ENCODE peak calls at places on chromosomes 13 and 19, in six cellular contexts. One of them, this sample, is unnamed.
A peak's percentile ranks its signal among the peaks of the same experiment; 100 is the strongest.

GRCh38 chr13:80753951-80754350 is 413.0 kb upstream of the SPRY2 start:
- DNase-seq in T1000: no peak
- DNase-seq in ELF-1: no peak
- DNase-seq in C1 segment of cervical spinal cord: no peak
- DNase-seq in foreskin keratinocyte: no peak
- DNase-seq in NCI-H1417 treated with DMSO at 0.1 percent for 48 hours: no peak
- DNase-seq in this sample: no peak

GRCh38 chr13:50060718-50061117 is 45.5 kb downstream of the KCNRG start:
- DNase-seq in T1000: no peak
- DNase-seq in ELF-1: no peak
- DNase-seq in C1 segment of cervical spinal cord: no peak
- DNase-seq in foreskin keratinocyte: no peak
- DNase-seq in NCI-H1417 treated with DMSO at 0.1 percent for 48 hours: no peak
- DNase-seq in this sample: no peak

GRCh38 chr19:2495130-2495641 is 19.3 kb downstream of the GADD45B start:
- DNase-seq in T1000: no peak
- DNase-seq in ELF-1: no peak
- DNase-seq in C1 segment of cervical spinal cord: peak; percentile 56
- DNase-seq in foreskin keratinocyte: no peak
- DNase-seq in NCI-H1417 treated with DMSO at 0.1 percent for 48 hours: no peak
- DNase-seq in this sample: peak; percentile 73

GRCh38 chr13:48990900-48991299 is 15.2 kb downstream of the FNDC3A start:
- DNase-seq in T1000: no peak
- DNase-seq in ELF-1: no peak
- DNase-seq in C1 segment of cervical spinal cord: no peak
- DNase-seq in foreskin keratinocyte: no peak
- DNase-seq in NCI-H1417 treated with DMSO at 0.1 percent for 48 hours: no peak
- DNase-seq in this sample: no peak

GRCh38 chr19:4713384-4713951 is 10.2 kb downstream of the DPP9 start:
- DNase-seq in T1000: peak; percentile 91
- DNase-seq in ELF-1: no peak
- DNase-seq in C1 segment of cervical spinal cord: peak; percentile 84
- DNase-seq in foreskin keratinocyte: peak; percentile 99
- DNase-seq in NCI-H1417 treated with DMSO at 0.1 percent for 48 hours: no peak
- DNase-seq in this sample: peak; percentile 68

GRCh38 chr13:113584870-113585671 is 518 bp downstream of the TFDP1 start:
- DNase-seq in T1000: no peak
- DNase-seq in ELF-1: no peak
- DNase-seq in C1 segment of cervical spinal cord: no peak
- DNase-seq in foreskin keratinocyte: no peak
- DNase-seq in NCI-H1417 treated with DMSO at 0.1 percent for 48 hours: no peak
- DNase-seq in this sample: peak; percentile 51

GRCh38 chr13:44140146-44140545 is 233.5 kb upstream of the SERP2 start:
- DNase-seq in T1000: no peak
- DNase-seq in ELF-1: peak; percentile 44
- DNase-seq in C1 segment of cervical spinal cord: no peak
- DNase-seq in foreskin keratinocyte: no peak
- DNase-seq in NCI-H1417 treated with DMSO at 0.1 percent for 48 hours: peak; percentile 79
- DNase-seq in this sample: no peak

GRCh38 chr13:30805603-30806011 is 70.3 kb downstream of the ALOX5AP start:
- DNase-seq in T1000: no peak
- DNase-seq in ELF-1: peak; percentile 93
- DNase-seq in C1 segment of cervical spinal cord: no peak
- DNase-seq in foreskin keratinocyte: no peak
- DNase-seq in NCI-H1417 treated with DMSO at 0.1 percent for 48 hours: no peak
- DNase-seq in this sample: peak; percentile 99

GRCh38 chr19:55324705-55325104 is 436 bp downstream of the TMEM150B start:
- DNase-seq in T1000: no peak
- DNase-seq in ELF-1: no peak
- DNase-seq in C1 segment of cervical spinal cord: no peak
- DNase-seq in foreskin keratinocyte: no peak
- DNase-seq in NCI-H1417 treated with DMSO at 0.1 percent for 48 hours: no peak
- DNase-seq in this sample: no peak

GRCh38 chr19:29529646-29530548 is 4.1 kb downstream of the VSTM2B start:
- DNase-seq in T1000: no peak
- DNase-seq in ELF-1: peak; percentile 79
- DNase-seq in C1 segment of cervical spinal cord: no peak
- DNase-seq in foreskin keratinocyte: no peak
- DNase-seq in NCI-H1417 treated with DMSO at 0.1 percent for 48 hours: no peak
- DNase-seq in this sample: no peak

GRCh38 chr19:7492142-7493055 is 3.6 kb upstream of the PEX11G start:
- DNase-seq in T1000: no peak
- DNase-seq in ELF-1: no peak
- DNase-seq in C1 segment of cervical spinal cord: no peak
- DNase-seq in foreskin keratinocyte: no peak
- DNase-seq in NCI-H1417 treated with DMSO at 0.1 percent for 48 hours: no peak
- DNase-seq in this sample: no peak

GRCh38 chr13:111472559-111473460 is 152.4 kb downstream of the TEX29 start:
- DNase-seq in T1000: no peak
- DNase-seq in ELF-1: no peak
- DNase-seq in C1 segment of cervical spinal cord: no peak
- DNase-seq in foreskin keratinocyte: no peak
- DNase-seq in NCI-H1417 treated with DMSO at 0.1 percent for 48 hours: no peak
- DNase-seq in this sample: peak; percentile 29

GRCh38 chr19:57712222-57712621 is 3.2 kb upstream of the ZNF154 start:
- DNase-seq in T1000: no peak
- DNase-seq in ELF-1: no peak
- DNase-seq in C1 segment of cervical spinal cord: no peak
- DNase-seq in foreskin keratinocyte: no peak
- DNase-seq in NCI-H1417 treated with DMSO at 0.1 percent for 48 hours: no peak
- DNase-seq in this sample: no peak

GRCh38 chr13:60326273-60326672 is 70.7 kb upstream of the TDRD3 start:
- DNase-seq in T1000: no peak
- DNase-seq in ELF-1: no peak
- DNase-seq in C1 segment of cervical spinal cord: no peak
- DNase-seq in foreskin keratinocyte: no peak
- DNase-seq in NCI-H1417 treated with DMSO at 0.1 percent for 48 hours: no peak
- DNase-seq in this sample: no peak

GRCh38 chr13:85266331-85266730 is 532.9 kb downstream of the SLITRK6 start:
- DNase-seq in T1000: no peak
- DNase-seq in ELF-1: peak; percentile 56
- DNase-seq in C1 segment of cervical spinal cord: no peak
- DNase-seq in foreskin keratinocyte: peak; percentile 25
- DNase-seq in NCI-H1417 treated with DMSO at 0.1 percent for 48 hours: no peak
- DNase-seq in this sample: peak; percentile 76

GRCh38 chr13:81874681-81875661 is 1534.0 kb upstream of the SPRY2 start:
- DNase-seq in T1000: no peak
- DNase-seq in ELF-1: peak; percentile 88
- DNase-seq in C1 segment of cervical spinal cord: no peak
- DNase-seq in foreskin keratinocyte: no peak
- DNase-seq in NCI-H1417 treated with DMSO at 0.1 percent for 48 hours: no peak
- DNase-seq in this sample: peak; percentile 60

GRCh38 chr13:30881191-30881651 is 24.9 kb upstream of the MEDAG start:
- DNase-seq in T1000: no peak
- DNase-seq in ELF-1: no peak
- DNase-seq in C1 segment of cervical spinal cord: no peak
- DNase-seq in foreskin keratinocyte: no peak
- DNase-seq in NCI-H1417 treated with DMSO at 0.1 percent for 48 hours: no peak
- DNase-seq in this sample: peak; percentile 24

GRCh38 chr13:32428581-32429072 is 697 bp upstream of the N4BP2L1 start:
- DNase-seq in T1000: no peak
- DNase-seq in ELF-1: no peak
- DNase-seq in C1 segment of cervical spinal cord: no peak
- DNase-seq in foreskin keratinocyte: no peak
- DNase-seq in NCI-H1417 treated with DMSO at 0.1 percent for 48 hours: no peak
- DNase-seq in this sample: no peak

GRCh38 chr19:55590621-55591020 is 8.7 kb downstream of the FIZ1 start:
- DNase-seq in T1000: no peak
- DNase-seq in ELF-1: peak; percentile 39
- DNase-seq in C1 segment of cervical spinal cord: no peak
- DNase-seq in foreskin keratinocyte: no peak
- DNase-seq in NCI-H1417 treated with DMSO at 0.1 percent for 48 hours: no peak
- DNase-seq in this sample: no peak

GRCh38 chr19:45038931-45039893 is at the start of gene CLASRP:
- DNase-seq in T1000: peak; percentile 74
- DNase-seq in ELF-1: peak; percentile 88
- DNase-seq in C1 segment of cervical spinal cord: peak; percentile 79
- DNase-seq in foreskin keratinocyte: peak; percentile 58
- DNase-seq in NCI-H1417 treated with DMSO at 0.1 percent for 48 hours: peak; percentile 38
- DNase-seq in this sample: peak; percentile 90

GRCh38 chr19:44757057-44757734 is 8.7 kb downstream of the BCL3 start:
- DNase-seq in T1000: no peak
- DNase-seq in ELF-1: peak; percentile 71
- DNase-seq in C1 segment of cervical spinal cord: no peak
- DNase-seq in foreskin keratinocyte: no peak
- DNase-seq in NCI-H1417 treated with DMSO at 0.1 percent for 48 hours: no peak
- DNase-seq in this sample: peak; percentile 81

GRCh38 chr19:3984584-3984907 is 717 bp downstream of the EEF2 start:
- DNase-seq in T1000: no peak
- DNase-seq in ELF-1: peak; percentile 23
- DNase-seq in C1 segment of cervical spinal cord: peak; percentile 48
- DNase-seq in foreskin keratinocyte: no peak
- DNase-seq in NCI-H1417 treated with DMSO at 0.1 percent for 48 hours: no peak
- DNase-seq in this sample: no peak

GRCh38 chr19:33514885-33515485 is 6.6 kb downstream of the PEPD start:
- DNase-seq in T1000: no peak
- DNase-seq in ELF-1: no peak
- DNase-seq in C1 segment of cervical spinal cord: no peak
- DNase-seq in foreskin keratinocyte: no peak
- DNase-seq in NCI-H1417 treated with DMSO at 0.1 percent for 48 hours: no peak
- DNase-seq in this sample: no peak

GRCh38 chr13:92967923-92968322 is 258.7 kb upstream of the GPC6 start:
- DNase-seq in T1000: no peak
- DNase-seq in ELF-1: no peak
- DNase-seq in C1 segment of cervical spinal cord: no peak
- DNase-seq in foreskin keratinocyte: no peak
- DNase-seq in NCI-H1417 treated with DMSO at 0.1 percent for 48 hours: no peak
- DNase-seq in this sample: no peak

GRCh38 chr13:114106991-114107685 is 25.3 kb downstream of the RASA3 start:
- DNase-seq in T1000: no peak
- DNase-seq in ELF-1: no peak
- DNase-seq in C1 segment of cervical spinal cord: no peak
- DNase-seq in foreskin keratinocyte: no peak
- DNase-seq in NCI-H1417 treated with DMSO at 0.1 percent for 48 hours: no peak
- DNase-seq in this sample: peak; percentile 53

GRCh38 chr13:98951266-98951665 is 26.6 kb downstream of the DOCK9 start:
- DNase-seq in T1000: no peak
- DNase-seq in ELF-1: no peak
- DNase-seq in C1 segment of cervical spinal cord: no peak
- DNase-seq in foreskin keratinocyte: no peak
- DNase-seq in NCI-H1417 treated with DMSO at 0.1 percent for 48 hours: no peak
- DNase-seq in this sample: no peak

GRCh38 chr19:53905787-53906186 is 3.3 kb upstream of the CACNG7 start:
- DNase-seq in T1000: no peak
- DNase-seq in ELF-1: no peak
- DNase-seq in C1 segment of cervical spinal cord: no peak
- DNase-seq in foreskin keratinocyte: no peak
- DNase-seq in NCI-H1417 treated with DMSO at 0.1 percent for 48 hours: no peak
- DNase-seq in this sample: no peak

GRCh38 chr13:44050450-44051063 is 170.9 kb downstream of the LACC1 start:
- DNase-seq in T1000: no peak
- DNase-seq in ELF-1: no peak
- DNase-seq in C1 segment of cervical spinal cord: peak; percentile 49
- DNase-seq in foreskin keratinocyte: no peak
- DNase-seq in NCI-H1417 treated with DMSO at 0.1 percent for 48 hours: peak; percentile 13
- DNase-seq in this sample: no peak

GRCh38 chr19:56837892-56838679 is 2.4 kb downstream of the PEG3 start:
- DNase-seq in T1000: peak; percentile 57
- DNase-seq in ELF-1: no peak
- DNase-seq in C1 segment of cervical spinal cord: peak; percentile 85
- DNase-seq in foreskin keratinocyte: no peak
- DNase-seq in NCI-H1417 treated with DMSO at 0.1 percent for 48 hours: no peak
- DNase-seq in this sample: no peak

GRCh38 chr13:73040968-73041580 is 17.7 kb upstream of the KLF5 start:
- DNase-seq in T1000: no peak
- DNase-seq in ELF-1: no peak
- DNase-seq in C1 segment of cervical spinal cord: no peak
- DNase-seq in foreskin keratinocyte: no peak
- DNase-seq in NCI-H1417 treated with DMSO at 0.1 percent for 48 hours: no peak
- DNase-seq in this sample: peak; percentile 66

GRCh38 chr19:6318772-6319171 is 14.6 kb downstream of the ACER1 start:
- DNase-seq in T1000: no peak
- DNase-seq in ELF-1: no peak
- DNase-seq in C1 segment of cervical spinal cord: no peak
- DNase-seq in foreskin keratinocyte: peak; percentile 27
- DNase-seq in NCI-H1417 treated with DMSO at 0.1 percent for 48 hours: no peak
- DNase-seq in this sample: no peak